ENCODE peak calls at places on chromosomes 4 and X, in six cellular contexts. One of them, this sample, is unnamed. For H3K27me3, the result is how much of the 10 kb centered on the place peaks cover.

GRCh38 chr4:76830612-76831474 is 67.1 kb downstream of the SOWAHB start:
- DNase-seq in CD4-positive, alpha-beta memory T cell: no peak
- DNase-seq in thyroid gland: peak
- DNase-seq in aorta: no peak
- DNase-seq in effector memory CD4-positive, alpha-beta T cell: no peak
- DNase-seq in tibial nerve: no peak
- DNase-seq in this sample: no peak

GRCh38 chrX:132743086-132743485 is 215.3 kb downstream of the HS6ST2 start:
- DNase-seq in CD4-positive, alpha-beta memory T cell: no peak
- DNase-seq in thyroid gland: no peak
- DNase-seq in aorta: no peak
- DNase-seq in effector memory CD4-positive, alpha-beta T cell: no peak
- DNase-seq in tibial nerve: no peak
- DNase-seq in this sample: no peak

GRCh38 chrX:15674514-15674898 is 9.9 kb upstream of the CLTRN start:
- DNase-seq in CD4-positive, alpha-beta memory T cell: no peak
- DNase-seq in thyroid gland: peak
- DNase-seq in aorta: peak
- DNase-seq in effector memory CD4-positive, alpha-beta T cell: no peak
- DNase-seq in tibial nerve: peak
- DNase-seq in this sample: peak

GRCh38 chr4:25223770-25224375 is 10.0 kb upstream of the PI4K2B start:
- DNase-seq in CD4-positive, alpha-beta memory T cell: no peak
- DNase-seq in thyroid gland: no peak
- DNase-seq in aorta: no peak
- DNase-seq in effector memory CD4-positive, alpha-beta T cell: no peak
- DNase-seq in tibial nerve: no peak
- DNase-seq in this sample: no peak

GRCh38 chrX:28312965-28313364 is 274.3 kb upstream of the IL1RAPL1 start:
- DNase-seq in CD4-positive, alpha-beta memory T cell: no peak
- DNase-seq in thyroid gland: no peak
- DNase-seq in aorta: no peak
- DNase-seq in effector memory CD4-positive, alpha-beta T cell: no peak
- DNase-seq in tibial nerve: no peak
- DNase-seq in this sample: no peak

GRCh38 chrX:29531336-29531735 is 684.0 kb upstream of the MAGEB2 start:
- DNase-seq in CD4-positive, alpha-beta memory T cell: no peak
- DNase-seq in thyroid gland: no peak
- DNase-seq in aorta: no peak
- DNase-seq in effector memory CD4-positive, alpha-beta T cell: no peak
- DNase-seq in tibial nerve: no peak
- DNase-seq in this sample: no peak

GRCh38 chrX:7552758-7553157 is 290.2 kb upstream of the VCX start:
- DNase-seq in CD4-positive, alpha-beta memory T cell: no peak
- DNase-seq in thyroid gland: no peak
- DNase-seq in aorta: no peak
- DNase-seq in effector memory CD4-positive, alpha-beta T cell: no peak
- DNase-seq in tibial nerve: no peak
- DNase-seq in this sample: no peak

GRCh38 chr4:20490734-20491133 is 209.5 kb upstream of the PACRGL start:
- DNase-seq in CD4-positive, alpha-beta memory T cell: no peak
- DNase-seq in thyroid gland: no peak
- DNase-seq in aorta: no peak
- DNase-seq in effector memory CD4-positive, alpha-beta T cell: no peak
- DNase-seq in tibial nerve: no peak
- DNase-seq in this sample: no peak

GRCh38 chr4:24896977-24897376 is 15.9 kb downstream of the CCDC149 start:
- DNase-seq in CD4-positive, alpha-beta memory T cell: no peak
- DNase-seq in thyroid gland: no peak
- DNase-seq in aorta: no peak
- DNase-seq in effector memory CD4-positive, alpha-beta T cell: no peak
- DNase-seq in tibial nerve: no peak
- DNase-seq in this sample: no peak

GRCh38 chrX:151687635-151688034 is 7.6 kb upstream of the PRRG3 start:
- DNase-seq in CD4-positive, alpha-beta memory T cell: no peak
- DNase-seq in thyroid gland: no peak
- DNase-seq in aorta: no peak
- DNase-seq in effector memory CD4-positive, alpha-beta T cell: no peak
- DNase-seq in tibial nerve: no peak
- DNase-seq in this sample: no peak

GRCh38 chrX:54492340-54492739 is 3.7 kb downstream of the FGD1 start:
- DNase-seq in CD4-positive, alpha-beta memory T cell: no peak
- DNase-seq in thyroid gland: peak
- DNase-seq in aorta: peak
- DNase-seq in effector memory CD4-positive, alpha-beta T cell: no peak
- DNase-seq in tibial nerve: no peak
- DNase-seq in this sample: no peak

GRCh38 chr4:164138521-164138920 is 615.4 kb upstream of the SMIM31 start:
- DNase-seq in CD4-positive, alpha-beta memory T cell: no peak
- DNase-seq in thyroid gland: no peak
- DNase-seq in aorta: no peak
- DNase-seq in effector memory CD4-positive, alpha-beta T cell: no peak
- DNase-seq in tibial nerve: no peak
- DNase-seq in this sample: no peak

GRCh38 chrX:115690554-115691216 is 129.7 kb downstream of the PLS3 start:
- DNase-seq in CD4-positive, alpha-beta memory T cell: peak
- DNase-seq in thyroid gland: peak
- DNase-seq in aorta: peak
- DNase-seq in effector memory CD4-positive, alpha-beta T cell: no peak
- DNase-seq in tibial nerve: peak
- DNase-seq in this sample: peak

GRCh38 chr4:80294206-80294605 is 27.7 kb downstream of the FGF5 start:
- DNase-seq in CD4-positive, alpha-beta memory T cell: no peak
- DNase-seq in thyroid gland: no peak
- DNase-seq in aorta: no peak
- DNase-seq in effector memory CD4-positive, alpha-beta T cell: no peak
- DNase-seq in tibial nerve: no peak
- DNase-seq in this sample: no peak
- H3K27me3 ChIP-seq in CD4-positive, alpha-beta memory T cell: under half
- H3K27me3 ChIP-seq in thyroid gland: under half
- H3K27me3 ChIP-seq in aorta: under half
- H3K27me3 ChIP-seq in effector memory CD4-positive, alpha-beta T cell: under half
- H3K27me3 ChIP-seq in tibial nerve: under half
- H3K27me3 ChIP-seq in this sample: under half

GRCh38 chrX:130264573-130264972 is 4.1 kb downstream of the ZNF280C start:
- DNase-seq in CD4-positive, alpha-beta memory T cell: no peak
- DNase-seq in thyroid gland: no peak
- DNase-seq in aorta: no peak
- DNase-seq in effector memory CD4-positive, alpha-beta T cell: no peak
- DNase-seq in tibial nerve: no peak
- DNase-seq in this sample: no peak

GRCh38 chrX:130263016-130263415 is 5.7 kb downstream of the ZNF280C start:
- DNase-seq in CD4-positive, alpha-beta memory T cell: no peak
- DNase-seq in thyroid gland: no peak
- DNase-seq in aorta: no peak
- DNase-seq in effector memory CD4-positive, alpha-beta T cell: no peak
- DNase-seq in tibial nerve: no peak
- DNase-seq in this sample: no peak

GRCh38 chrX:130268500-130269170 is at the start of gene ZNF280C:
- DNase-seq in CD4-positive, alpha-beta memory T cell: peak
- DNase-seq in thyroid gland: peak
- DNase-seq in aorta: peak
- DNase-seq in effector memory CD4-positive, alpha-beta T cell: peak
- DNase-seq in tibial nerve: peak
- DNase-seq in this sample: peak
- H3K27me3 ChIP-seq in CD4-positive, alpha-beta memory T cell: under half
- H3K27me3 ChIP-seq in thyroid gland: under half
- H3K27me3 ChIP-seq in aorta: under half
- H3K27me3 ChIP-seq in effector memory CD4-positive, alpha-beta T cell: under half
- H3K27me3 ChIP-seq in tibial nerve: under half
- H3K27me3 ChIP-seq in this sample: under half

GRCh38 chrX:13780868-13781427 is 35.9 kb downstream of the GPM6B start:
- DNase-seq in CD4-positive, alpha-beta memory T cell: no peak
- DNase-seq in thyroid gland: no peak
- DNase-seq in aorta: no peak
- DNase-seq in effector memory CD4-positive, alpha-beta T cell: no peak
- DNase-seq in tibial nerve: no peak
- DNase-seq in this sample: no peak

GRCh38 chrX:13775837-13776236 is 41.1 kb downstream of the GPM6B start:
- DNase-seq in CD4-positive, alpha-beta memory T cell: no peak
- DNase-seq in thyroid gland: no peak
- DNase-seq in aorta: no peak
- DNase-seq in effector memory CD4-positive, alpha-beta T cell: no peak
- DNase-seq in tibial nerve: no peak
- DNase-seq in this sample: no peak

GRCh38 chrX:13774696-13775095 is 40.1 kb downstream of the OFD1 start:
- DNase-seq in CD4-positive, alpha-beta memory T cell: no peak
- DNase-seq in thyroid gland: no peak
- DNase-seq in aorta: no peak
- DNase-seq in effector memory CD4-positive, alpha-beta T cell: no peak
- DNase-seq in tibial nerve: no peak
- DNase-seq in this sample: no peak

GRCh38 chrX:13776387-13776786 is 40.5 kb downstream of the GPM6B start:
- DNase-seq in CD4-positive, alpha-beta memory T cell: no peak
- DNase-seq in thyroid gland: peak
- DNase-seq in aorta: no peak
- DNase-seq in effector memory CD4-positive, alpha-beta T cell: no peak
- DNase-seq in tibial nerve: no peak
- DNase-seq in this sample: no peak

GRCh38 chrX:13778916-13779315 is 38.0 kb downstream of the GPM6B start:
- DNase-seq in CD4-positive, alpha-beta memory T cell: no peak
- DNase-seq in thyroid gland: no peak
- DNase-seq in aorta: no peak
- DNase-seq in effector memory CD4-positive, alpha-beta T cell: no peak
- DNase-seq in tibial nerve: no peak
- DNase-seq in this sample: no peak
- H3K27me3 ChIP-seq in CD4-positive, alpha-beta memory T cell: under half
- H3K27me3 ChIP-seq in thyroid gland: under half
- H3K27me3 ChIP-seq in aorta: under half
- H3K27me3 ChIP-seq in effector memory CD4-positive, alpha-beta T cell: under half
- H3K27me3 ChIP-seq in tibial nerve: under half
- H3K27me3 ChIP-seq in this sample: under half

GRCh38 chrX:136380010-136380769 is 79.4 kb downstream of the ADGRG4 start:
- DNase-seq in CD4-positive, alpha-beta memory T cell: no peak
- DNase-seq in thyroid gland: no peak
- DNase-seq in aorta: no peak
- DNase-seq in effector memory CD4-positive, alpha-beta T cell: no peak
- DNase-seq in tibial nerve: no peak
- DNase-seq in this sample: no peak

DNA sequence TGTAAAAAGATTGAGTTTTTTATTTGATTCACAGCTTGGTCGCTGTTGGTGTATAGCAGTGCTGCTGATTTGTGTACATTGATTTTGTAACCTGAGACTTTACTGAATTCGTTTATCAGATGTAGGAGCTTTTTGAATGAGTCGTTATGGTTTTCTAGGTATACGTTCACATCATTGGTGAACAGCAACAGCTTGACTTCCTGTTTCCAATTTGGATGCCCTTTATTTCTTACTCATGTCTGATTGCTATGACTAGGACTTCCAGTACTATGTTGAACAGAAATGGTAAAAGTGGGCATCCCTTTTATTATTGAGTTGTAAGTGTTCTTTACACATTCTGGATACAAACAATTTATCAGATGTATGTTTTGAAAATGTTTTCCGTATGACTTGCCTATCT is 76.0 kb downstream of the ADGRG4 start:
- DNase-seq in CD4-positive, alpha-beta memory T cell: no peak
- DNase-seq in thyroid gland: no peak
- DNase-seq in aorta: no peak
- DNase-seq in effector memory CD4-positive, alpha-beta T cell: no peak
- DNase-seq in tibial nerve: no peak
- DNase-seq in this sample: no peak
- H3K27me3 ChIP-seq in CD4-positive, alpha-beta memory T cell: under half
- H3K27me3 ChIP-seq in thyroid gland: under half
- H3K27me3 ChIP-seq in aorta: under half
- H3K27me3 ChIP-seq in effector memory CD4-positive, alpha-beta T cell: under half
- H3K27me3 ChIP-seq in tibial nerve: under half
- H3K27me3 ChIP-seq in this sample: under half

GRCh38 chr4:6563935-6564645 is 10.9 kb upstream of the MAN2B2 start:
- DNase-seq in CD4-positive, alpha-beta memory T cell: no peak
- DNase-seq in thyroid gland: no peak
- DNase-seq in aorta: no peak
- DNase-seq in effector memory CD4-positive, alpha-beta T cell: no peak
- DNase-seq in tibial nerve: no peak
- DNase-seq in this sample: no peak
- H3K27me3 ChIP-seq in CD4-positive, alpha-beta memory T cell: under half
- H3K27me3 ChIP-seq in thyroid gland: under half
- H3K27me3 ChIP-seq in aorta: under half
- H3K27me3 ChIP-seq in effector memory CD4-positive, alpha-beta T cell: under half
- H3K27me3 ChIP-seq in tibial nerve: under half
- H3K27me3 ChIP-seq in this sample: under half

GRCh38 chr4:80206111-80206510 is 8.8 kb downstream of the PRDM8 start:
- DNase-seq in CD4-positive, alpha-beta memory T cell: no peak
- DNase-seq in thyroid gland: no peak
- DNase-seq in aorta: no peak
- DNase-seq in effector memory CD4-positive, alpha-beta T cell: no peak
- DNase-seq in tibial nerve: no peak
- DNase-seq in this sample: no peak

GRCh38 chr4:80202190-80202711 is 4.9 kb downstream of the PRDM8 start:
- DNase-seq in CD4-positive, alpha-beta memory T cell: peak
- DNase-seq in thyroid gland: peak
- DNase-seq in aorta: peak
- DNase-seq in effector memory CD4-positive, alpha-beta T cell: peak
- DNase-seq in tibial nerve: peak
- DNase-seq in this sample: peak

GRCh38 chr4:80206541-80207171 is 9.4 kb downstream of the PRDM8 start:
- DNase-seq in CD4-positive, alpha-beta memory T cell: no peak
- DNase-seq in thyroid gland: no peak
- DNase-seq in aorta: peak
- DNase-seq in effector memory CD4-positive, alpha-beta T cell: no peak
- DNase-seq in tibial nerve: no peak
- DNase-seq in this sample: no peak

GRCh38 chr4:80202784-80203553 is 5.7 kb downstream of the PRDM8 start:
- DNase-seq in CD4-positive, alpha-beta memory T cell: peak
- DNase-seq in thyroid gland: no peak
- DNase-seq in aorta: peak
- DNase-seq in effector memory CD4-positive, alpha-beta T cell: peak
- DNase-seq in tibial nerve: no peak
- DNase-seq in this sample: no peak

GRCh38 chr4:80204433-80204832 is 7.1 kb downstream of the PRDM8 start:
- DNase-seq in CD4-positive, alpha-beta memory T cell: no peak
- DNase-seq in thyroid gland: no peak
- DNase-seq in aorta: no peak
- DNase-seq in effector memory CD4-positive, alpha-beta T cell: no peak
- DNase-seq in tibial nerve: no peak
- DNase-seq in this sample: no peak
- H3K27me3 ChIP-seq in CD4-positive, alpha-beta memory T cell: under half
- H3K27me3 ChIP-seq in thyroid gland: under half
- H3K27me3 ChIP-seq in aorta: under half
- H3K27me3 ChIP-seq in effector memory CD4-positive, alpha-beta T cell: under half
- H3K27me3 ChIP-seq in tibial nerve: under half
- H3K27me3 ChIP-seq in this sample: under half

GRCh38 chrX:134548844-134549205 is 88.9 kb downstream of the HPRT1 start:
- DNase-seq in CD4-positive, alpha-beta memory T cell: no peak
- DNase-seq in thyroid gland: no peak
- DNase-seq in aorta: no peak
- DNase-seq in effector memory CD4-positive, alpha-beta T cell: no peak
- DNase-seq in tibial nerve: no peak
- DNase-seq in this sample: no peak
- H3K27me3 ChIP-seq in CD4-positive, alpha-beta memory T cell: under half
- H3K27me3 ChIP-seq in thyroid gland: under half
- H3K27me3 ChIP-seq in aorta: under half
- H3K27me3 ChIP-seq in effector memory CD4-positive, alpha-beta T cell: half or more
- H3K27me3 ChIP-seq in tibial nerve: under half
- H3K27me3 ChIP-seq in this sample: under half

This sample was measured in lung.